ENCODE peak calls at places on chromosomes 1 and 21, in six cellular contexts. I, V, W, T, Q and A are unnamed samples. For H3K4me1, the result is how much of the 10 kb centered on the place peaks cover.

GRCh38 chr1:48930011-48930410 is 153.3 kb upstream of the BEND5 start:
- DNase-seq in I (no peak), V (no peak), W (no peak), T (no peak), Q (no peak), A (no peak)

GRCh38 chr1:54275349-54275748 is 75.4 kb downstream of the MRPL37 start:
- DNase-seq in I (peak), V (peak), W (peak), T (no peak), Q (no peak), A (peak)

GRCh38 chr1:171784779-171785178 is 3.3 kb downstream of the METTL13 start:
- DNase-seq in I (no peak), V (no peak), W (no peak), T (no peak), Q (no peak), A (no peak)

GRCh38 chr1:52636701-52637695 is 4.0 kb downstream of the SHISAL2A start:
- DNase-seq in I (no peak), V (no peak), W (no peak), T (no peak), Q (peak), A (no peak)

GRCh38 chr1:151612506-151613274 is 840 bp downstream of the SNX27 start:
- DNase-seq in I (peak), V (no peak), W (no peak), T (no peak), Q (peak), A (peak)

GRCh38 chr1:92194516-92194915 is 23.2 kb upstream of the C1orf146 start:
- DNase-seq in I (no peak), V (peak), W (no peak), T (no peak), Q (no peak), A (no peak)

GRCh38 chr1:6601865-6602668 is 602 bp downstream of the KLHL21 start:
- DNase-seq in I (no peak), V (peak), W (no peak), T (no peak), Q (no peak), A (peak)

GRCh38 chr1:76284842-76285241 is 210.3 kb downstream of the ST6GALNAC3 start:
- DNase-seq in I (peak), V (no peak), W (no peak), T (no peak), Q (peak), A (no peak)

GRCh38 chr1:31723828-31724359 is 20.1 kb upstream of the COL16A1 start:
- DNase-seq in I (peak), V (peak), W (no peak), T (peak), Q (peak), A (peak)

GRCh38 chr1:110098222-110099026 is 13.8 kb upstream of the UBL4B start:
- DNase-seq in I (no peak), V (no peak), W (no peak), T (no peak), Q (no peak), A (no peak)

GRCh38 chr1:58162952-58163550 is 383.5 kb downstream of the OMA1 start:
- DNase-seq in I (peak), V (peak), W (no peak), T (peak), Q (peak), A (peak)

GRCh38 chr1:167542109-167543032 is 11.2 kb downstream of the CREG1 start:
- DNase-seq in I (no peak), V (no peak), W (no peak), T (no peak), Q (peak), A (no peak)

GRCh38 chr1:53258216-53258615 is 19.9 kb upstream of the MAGOH start:
- DNase-seq in I (no peak), V (no peak), W (no peak), T (no peak), Q (no peak), A (no peak)

GRCh38 chr1:26349196-26349885 is 4.6 kb downstream of the CRYBG2 start:
- DNase-seq in I (no peak), V (peak), W (no peak), T (peak), Q (no peak), A (peak)

GRCh38 chr21:31136891-31137290 is 98.6 kb upstream of the KRTAP19-8 start:
- DNase-seq in I (peak), V (peak), W (no peak), T (no peak), Q (no peak), A (peak)

GRCh38 chr1:66564250-66564649 is 30.3 kb downstream of the SGIP1 start:
- DNase-seq in I (peak), V (peak), W (no peak), T (peak), Q (no peak), A (peak)

GRCh38 chr1:78303620-78304019 is 187.2 kb upstream of the PTGFR start:
- DNase-seq in I (peak), V (peak), W (no peak), T (no peak), Q (no peak), A (peak)

GRCh38 chr1:167617100-167617949 is 12.7 kb upstream of the RCSD1 start:
- DNase-seq in I (peak), V (peak), W (no peak), T (no peak), Q (peak), A (peak)

GRCh38 chr1:239742416-239743109 is 349.1 kb upstream of the FMN2 start:
- DNase-seq in I (no peak), V (no peak), W (no peak), T (no peak), Q (no peak), A (no peak)

GRCh38 chr1:182332256-182332655 is 59.3 kb downstream of the GLUL start:
- DNase-seq in I (no peak), V (no peak), W (no peak), T (no peak), Q (no peak), A (no peak)

GRCh38 chr1:54557956-54558355 is 9.9 kb downstream of the ACOT11 start:
- DNase-seq in I (peak), V (peak), W (no peak), T (no peak), Q (no peak), A (no peak)

GRCh38 chr1:9069324-9070100 is at the start of gene SLC2A5:
- DNase-seq in I (no peak), V (no peak), W (no peak), T (no peak), Q (peak), A (no peak)

GRCh38 chr1:153536618-153537375 is 1.0 kb upstream of the S100A6 start:
- DNase-seq in I (no peak), V (no peak), W (no peak), T (no peak), Q (no peak), A (no peak)

GRCh38 chr1:236845830-236846229 is 50.7 kb downstream of the MTR start:
- DNase-seq in I (no peak), V (no peak), W (no peak), T (no peak), Q (no peak), A (no peak)

GRCh38 chr21:16070207-16070651 is 340.4 kb downstream of the USP25 start:
- DNase-seq in I (no peak), V (no peak), W (no peak), T (no peak), Q (no peak), A (peak)

GRCh38 chr1:21956720-21957552 is 19.8 kb upstream of the HSPG2 start:
- DNase-seq in I (peak), V (peak), W (no peak), T (no peak), Q (peak), A (peak)

GRCh38 chr1:116163533-116163932 is 52.3 kb downstream of the MAB21L3 start:
- DNase-seq in I (no peak), V (no peak), W (no peak), T (no peak), Q (no peak), A (no peak)

GRCh38 chr1:51584021-51584420 is 32.9 kb upstream of the OSBPL9 start:
- DNase-seq in I (no peak), V (no peak), W (no peak), T (no peak), Q (no peak), A (no peak)

GRCh38 chr1:206658981-206659273 is 23.6 kb downstream of the DYRK3 start:
- DNase-seq in I (no peak), V (no peak), W (no peak), T (no peak), Q (no peak), A (no peak)

GRCh38 chr1:24995661-24996060 is 65.6 kb upstream of the RUNX3 start:
- DNase-seq in I (no peak), V (no peak), W (no peak), T (no peak), Q (no peak), A (no peak)

GRCh38 chr1:23759277-23759676 is 16.0 kb downstream of the ELOA start:
- DNase-seq in I (no peak), V (peak), W (no peak), T (no peak), Q (no peak), A (no peak)

GRCh38 chr1:156383023-156383422 is 14.0 kb downstream of the RHBG start:
- DNase-seq in I (peak), V (peak), W (no peak), T (peak), Q (peak), A (peak)

DNA sequence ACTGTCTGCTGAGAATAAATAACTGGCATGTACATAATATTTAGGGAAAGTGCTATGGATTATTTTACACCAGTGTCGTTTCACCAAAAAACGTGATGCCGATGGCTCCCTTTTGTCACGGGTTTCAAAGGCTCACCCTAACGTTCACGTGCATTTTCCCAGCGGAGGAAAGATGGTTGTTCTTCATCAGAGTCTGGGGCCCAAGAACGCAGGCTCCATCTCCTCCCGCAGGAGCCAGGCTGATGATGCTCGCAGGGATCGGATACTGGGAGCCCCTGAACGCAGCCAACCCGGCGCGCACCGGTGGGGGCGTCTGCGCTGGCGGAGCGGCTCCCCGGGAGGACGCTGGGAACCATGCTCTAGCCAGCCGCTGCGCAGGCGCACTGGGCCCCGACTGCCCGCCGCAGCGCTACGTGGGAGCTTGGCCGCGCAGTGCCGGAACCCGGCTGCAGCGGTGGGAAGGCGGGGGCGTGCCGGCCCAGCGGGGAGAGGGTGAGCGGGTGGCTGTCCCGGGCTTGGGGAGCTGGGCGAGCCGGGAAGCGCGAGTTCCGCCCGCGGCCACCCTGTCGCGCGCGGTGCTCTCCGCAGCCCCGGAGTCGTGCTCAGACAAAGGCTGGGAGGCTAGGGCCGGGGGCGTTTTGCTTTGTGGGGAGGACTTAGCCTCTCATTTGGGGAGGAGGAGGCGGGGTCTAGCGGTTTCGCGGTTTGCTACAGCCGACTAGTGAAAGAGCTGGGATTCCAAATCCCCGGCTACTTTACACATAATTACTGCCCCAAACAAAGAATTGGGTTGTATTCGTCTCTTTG is at the start of gene ZFP69B:
- DNase-seq in I (peak), V (peak), W (peak), T (peak), Q (peak), A (peak)
- H3K4me1 ChIP-seq in I (under half), V (under half), W (under half), T (under half), Q (under half), A (under half)

GRCh38 chr1:224188286-224188685 is 5.2 kb downstream of the DEGS1 start:
- DNase-seq in I (no peak), V (no peak), W (no peak), T (no peak), Q (no peak), A (no peak)

GRCh38 chr1:224197261-224197600 is 14.2 kb downstream of the DEGS1 start:
- DNase-seq in I (no peak), V (no peak), W (no peak), T (no peak), Q (no peak), A (no peak)

GRCh38 chr1:224193319-224193966 is 10.4 kb downstream of the DEGS1 start:
- DNase-seq in I (no peak), V (no peak), W (no peak), T (no peak), Q (no peak), A (no peak)

GRCh38 chr1:224189561-224189960 is 6.5 kb downstream of the DEGS1 start:
- DNase-seq in I (no peak), V (no peak), W (peak), T (no peak), Q (no peak), A (peak)

GRCh38 chr1:224192082-224192786 is 9.2 kb downstream of the DEGS1 start:
- DNase-seq in I (no peak), V (no peak), W (no peak), T (no peak), Q (no peak), A (no peak)
- H3K4me1 ChIP-seq in I (under half), V (under half), W (under half), T (under half), Q (under half), A (under half)

GRCh38 chr1:39149509-39149908 is 55.0 kb upstream of the MACF1 start:
- DNase-seq in I (no peak), V (no peak), W (no peak), T (no peak), Q (no peak), A (no peak)
- H3K4me1 ChIP-seq in I (half or more), V (under half), W (under half), T (under half), Q (under half), A (under half)

DNA sequence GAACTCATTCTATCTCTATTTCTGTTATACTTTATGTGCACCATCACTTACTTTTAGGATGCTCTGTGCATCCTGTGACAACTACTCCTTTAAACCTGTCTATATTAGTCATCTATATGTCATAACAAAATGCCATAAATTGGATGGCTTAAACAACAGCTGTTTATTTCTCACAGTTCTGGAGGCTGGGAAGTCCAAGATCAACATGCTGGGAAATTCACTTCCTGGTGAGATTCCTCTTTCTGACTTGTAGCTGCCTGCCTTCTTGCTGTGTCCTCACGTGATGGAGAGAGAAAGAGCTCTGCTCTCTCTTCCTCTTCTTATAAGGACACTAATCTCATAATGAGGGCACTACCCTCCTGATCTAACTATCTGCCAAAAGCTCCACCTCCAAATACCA is 62.3 kb upstream of the RCOR3 start:
- DNase-seq in I (no peak), V (no peak), W (no peak), T (no peak), Q (no peak), A (no peak)
- H3K4me1 ChIP-seq in I (under half), V (under half), W (under half), T (under half), Q (under half), A (under half)

GRCh38 chr1:28172690-28173150 is 3.8 kb downstream of the PTAFR start:
- DNase-seq in I (peak), V (no peak), W (no peak), T (no peak), Q (peak), A (peak)
- H3K4me1 ChIP-seq in I (under half), V (under half), W (under half), T (under half), Q (half or more), A (under half)

GRCh38 chr1:86067626-86068025 is 88.9 kb downstream of the COL24A1 start:
- DNase-seq in I (peak), V (peak), W (no peak), T (no peak), Q (no peak), A (no peak)

GRCh38 chr1:86061660-86062059 is 94.9 kb downstream of the COL24A1 start:
- DNase-seq in I (peak), V (peak), W (no peak), T (no peak), Q (no peak), A (no peak)

GRCh38 chr1:86063721-86064120 is 92.9 kb downstream of the COL24A1 start:
- DNase-seq in I (no peak), V (no peak), W (no peak), T (no peak), Q (no peak), A (no peak)

GRCh38 chr1:86062458-86062857 is 94.1 kb downstream of the COL24A1 start:
- DNase-seq in I (peak), V (peak), W (no peak), T (no peak), Q (no peak), A (peak)

GRCh38 chr1:86064899-86065298 is 91.7 kb downstream of the COL24A1 start:
- DNase-seq in I (no peak), V (no peak), W (no peak), T (no peak), Q (no peak), A (no peak)
- H3K4me1 ChIP-seq in I (under half), V (under half), W (under half), T (under half), Q (under half), A (under half)

DNA sequence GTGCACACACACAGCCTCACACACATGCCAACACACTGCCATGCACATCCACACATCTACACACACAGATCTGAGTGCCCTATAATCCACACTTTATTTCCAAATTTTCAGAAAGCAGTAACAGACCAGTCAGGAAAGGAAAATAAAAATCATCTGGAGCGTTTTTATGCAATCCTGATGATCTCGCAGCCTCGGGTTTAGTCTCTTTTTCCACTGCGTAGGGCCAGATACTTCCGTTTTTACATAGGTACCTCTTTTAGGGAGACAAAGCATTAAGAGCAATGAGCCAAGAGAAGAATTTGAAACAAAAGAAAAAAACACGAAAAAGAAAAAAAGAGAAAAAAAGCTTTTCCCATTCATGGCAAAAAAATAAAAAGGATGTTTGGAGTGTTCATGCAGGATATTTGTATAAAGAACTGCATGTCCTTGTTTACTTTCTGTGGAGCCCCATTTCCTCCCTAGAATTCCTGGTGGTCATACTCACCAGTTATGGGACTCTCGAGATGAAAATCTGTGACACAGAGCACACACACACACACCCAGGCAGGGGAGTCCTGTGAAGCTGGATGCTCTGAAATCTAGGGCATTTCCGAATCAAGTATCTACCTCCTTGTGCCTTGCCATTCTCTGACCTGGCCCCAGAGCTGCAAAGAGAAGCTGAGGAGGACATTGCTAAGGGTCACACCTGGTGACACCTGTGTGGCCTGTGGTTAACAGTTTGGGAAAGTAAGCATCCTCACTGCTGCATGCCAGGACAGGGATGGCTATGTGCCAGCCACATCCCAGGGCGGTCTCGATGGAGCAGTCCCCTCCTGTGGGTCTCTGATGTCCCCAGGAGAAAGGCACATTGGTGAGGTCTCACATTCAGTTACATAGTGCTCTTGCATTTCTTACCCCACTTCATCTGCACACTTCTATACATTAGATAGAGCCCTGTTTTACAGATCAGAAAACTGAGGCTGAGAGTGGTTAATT is 83.6 kb downstream of the RUNX1 start:
- DNase-seq in I (no peak), V (peak), W (no peak), T (no peak), Q (no peak), A (peak)
- H3K4me1 ChIP-seq in I (under half), V (under half), W (under half), T (under half), Q (under half), A (under half)

GRCh38 chr1:55662875-55663274 is 447.7 kb upstream of the USP24 start:
- DNase-seq in I (no peak), V (no peak), W (no peak), T (no peak), Q (no peak), A (no peak)
- H3K4me1 ChIP-seq in I (under half), V (under half), W (under half), T (under half), Q (under half), A (under half)